ENCODE peak calls at places on chromosomes 12 and 14, in five cellular contexts. H, Y, T, W and I are unnamed samples.

GRCh38 chr14:21234112-21234511 is 35.1 kb downstream of the HNRNPC start:
- DNase-seq in H (no peak), Y (no peak), T (no peak), W (no peak), I (no peak)

GRCh38 chr12:121139301-121139700 is 6.6 kb downstream of the P2RX7 start:
- DNase-seq in H (no peak), Y (no peak), T (no peak), W (no peak), I (no peak)

GRCh38 chr14:69917287-69917686 is 38.1 kb downstream of the SMOC1 start:
- DNase-seq in H (no peak), Y (no peak), T (no peak), W (no peak), I (no peak)

GRCh38 chr14:20409226-20409625 is 4.1 kb downstream of the TEP1 start:
- DNase-seq in H (no peak), Y (peak), T (no peak), W (no peak), I (no peak)

GRCh38 chr12:48388938-48389337 is 38.2 kb upstream of the ZNF641 start:
- DNase-seq in H (no peak), Y (peak), T (no peak), W (no peak), I (peak)

GRCh38 chr12:32918890-32919791 is 22.6 kb upstream of the PKP2 start:
- DNase-seq in H (peak), Y (peak), T (no peak), W (no peak), I (peak)

GRCh38 chr12:116982721-116983502 is 72.2 kb downstream of the FBXW8 start:
- DNase-seq in H (no peak), Y (no peak), T (no peak), W (no peak), I (peak)

GRCh38 chr12:124695861-124696260 is 128.4 kb upstream of the NCOR2 start:
- DNase-seq in H (peak), Y (peak), T (no peak), W (no peak), I (peak)

GRCh38 chr12:105330938-105331804 is 680 bp downstream of the C12orf75 start:
- DNase-seq in H (peak), Y (peak), T (no peak), W (no peak), I (no peak)

GRCh38 chr14:29536886-29537511 is 390.6 kb downstream of the PRKD1 start:
- DNase-seq in H (no peak), Y (peak), T (no peak), W (no peak), I (peak)

GRCh38 chr12:48033451-48033850 is 29.2 kb upstream of the COL2A1 start:
- DNase-seq in H (no peak), Y (no peak), T (no peak), W (no peak), I (no peak)

GRCh38 chr14:56268039-56268438 is 149.8 kb downstream of the PELI2 start:
- DNase-seq in H (no peak), Y (no peak), T (no peak), W (no peak), I (no peak)

GRCh38 chr12:97211421-97211820 is 251.2 kb upstream of the RMST start:
- DNase-seq in H (no peak), Y (no peak), T (no peak), W (no peak), I (no peak)

GRCh38 chr14:76985021-76985420 is 43.5 kb downstream of the IRF2BPL start:
- DNase-seq in H (no peak), Y (peak), T (no peak), W (no peak), I (peak)

GRCh38 chr14:66974397-66975025 is 214.7 kb upstream of the GARIN2 start:
- DNase-seq in H (peak), Y (peak), T (peak), W (no peak), I (peak)

GRCh38 chr12:124759841-124760508 is 103.7 kb downstream of the SCARB1 start:
- DNase-seq in H (no peak), Y (no peak), T (no peak), W (no peak), I (no peak)

GRCh38 chr14:68772761-68773381 is 20.0 kb downstream of the ZFP36L1 start:
- DNase-seq in H (no peak), Y (no peak), T (no peak), W (no peak), I (no peak)

GRCh38 chr12:94571556-94571955 is 78.8 kb downstream of the TMCC3 start:
- DNase-seq in H (no peak), Y (peak), T (peak), W (peak), I (peak)

GRCh38 chr14:86574026-86574777 is 1044.3 kb downstream of the FLRT2 start:
- DNase-seq in H (no peak), Y (peak), T (no peak), W (no peak), I (peak)

GRCh38 chr14:89892953-89893352 is 61.6 kb downstream of the EFCAB11 start:
- DNase-seq in H (no peak), Y (no peak), T (no peak), W (no peak), I (no peak)

GRCh38 chr12:84270470-84271140 is 642.0 kb downstream of the SLC6A15 start:
- DNase-seq in H (no peak), Y (no peak), T (no peak), W (no peak), I (peak)

GRCh38 chr12:94707892-94708291 is 57.5 kb upstream of the TMCC3 start:
- DNase-seq in H (no peak), Y (no peak), T (no peak), W (no peak), I (peak)

GRCh38 chr12:52776435-52776834 is 710 bp downstream of the KRT76 start:
- DNase-seq in H (no peak), Y (no peak), T (no peak), W (no peak), I (no peak)

GRCh38 chr12:131413006-131413405 is 297.9 kb upstream of the SFSWAP start:
- DNase-seq in H (no peak), Y (no peak), T (no peak), W (no peak), I (no peak)

GRCh38 chr14:71238835-71239234 is 331.6 kb downstream of the PCNX1 start:
- DNase-seq in H (no peak), Y (no peak), T (no peak), W (no peak), I (peak)